ENCODE peak calls at places on chromosomes 2 and 18, in six cellular contexts. N is transverse colon; Y is substantia nigra; G is fibroblast of lung; B is cardiac muscle cell; L is CD4-positive, CD25-positive, alpha-beta regulatory T cell. Q is an unnamed sample.

GRCh38 chr2:46239175-46239846 is 57.9 kb upstream of the EPAS1 start:
- DNase-seq in N (no peak), Y (no peak), G (no peak), B (no peak), L (no peak), Q (no peak)

GRCh38 chr18:6331872-6332271 is 82.8 kb downstream of the L3MBTL4 start:
- DNase-seq in N (no peak), Y (no peak), G (no peak), B (no peak), L (no peak), Q (no peak)

GRCh38 chr18:3025544-3025943 is 12.6 kb upstream of the LPIN2 start:
- DNase-seq in N (no peak), Y (no peak), G (no peak), B (no peak), L (no peak), Q (no peak)

GRCh38 chr2:158845869-158846268 is 50.8 kb downstream of the DAPL1 start:
- DNase-seq in N (no peak), Y (no peak), G (no peak), B (no peak), L (no peak), Q (no peak)

GRCh38 chr2:38271697-38272096 is 105.4 kb downstream of the ATL2 start:
- DNase-seq in N (no peak), Y (no peak), G (no peak), B (no peak), L (no peak), Q (no peak)

GRCh38 chr18:79393181-79393598 is 2.5 kb upstream of the NFATC1 start:
- DNase-seq in N (no peak), Y (no peak), G (peak), B (no peak), L (no peak), Q (peak)

GRCh38 chr2:19876751-19877150 is 25.0 kb downstream of the TTC32 start:
- DNase-seq in N (no peak), Y (no peak), G (peak), B (no peak), L (no peak), Q (no peak)

GRCh38 chr2:195559431-195559914 is 97.6 kb upstream of the SLC39A10 start:
- DNase-seq in N (peak), Y (no peak), G (peak), B (no peak), L (peak), Q (no peak)

GRCh38 chr18:58535340-58536186 is 93.3 kb downstream of the ALPK2 start:
- DNase-seq in N (no peak), Y (no peak), G (no peak), B (no peak), L (peak), Q (peak)

GRCh38 chr2:160140001-160140400 is 60.1 kb downstream of the ITGB6 start:
- DNase-seq in N (no peak), Y (no peak), G (peak), B (no peak), L (no peak), Q (peak)

GRCh38 chr2:160140471-160140870 is 59.6 kb downstream of the ITGB6 start:
- DNase-seq in N (no peak), Y (no peak), G (peak), B (no peak), L (no peak), Q (no peak)

GRCh38 chr2:160142472-160142871 is 57.6 kb downstream of the ITGB6 start:
- DNase-seq in N (no peak), Y (no peak), G (no peak), B (no peak), L (no peak), Q (no peak)

GRCh38 chr2:160141944-160142343 is 58.1 kb downstream of the ITGB6 start:
- DNase-seq in N (no peak), Y (no peak), G (peak), B (no peak), L (no peak), Q (no peak)

DNA sequence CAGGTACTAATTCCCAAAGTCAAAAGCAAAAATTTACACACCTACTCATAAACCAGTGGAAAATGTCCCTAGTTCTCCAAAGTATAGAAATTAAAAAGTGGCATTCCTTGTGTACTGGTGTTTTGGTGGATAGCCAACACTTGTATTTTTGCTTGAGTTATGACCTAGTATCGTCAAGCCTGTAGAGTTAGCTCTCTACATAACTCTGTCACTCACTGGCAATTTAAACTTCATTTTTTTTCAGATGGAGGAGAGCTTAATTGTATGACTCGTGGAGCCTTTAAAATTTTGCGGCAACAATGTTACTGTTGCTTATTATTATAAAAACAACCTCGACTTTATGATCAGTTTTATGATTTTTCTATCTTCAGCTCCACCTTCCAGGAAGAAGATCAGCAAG is 58.7 kb downstream of the ITGB6 start:
- DNase-seq in N (no peak), Y (no peak), G (no peak), B (no peak), L (no peak), Q (peak)
- H3K27ac ChIP-seq in N (no peak), Y (no peak), G (no peak), B (no peak), L (no peak), Q (no peak)

DNA sequence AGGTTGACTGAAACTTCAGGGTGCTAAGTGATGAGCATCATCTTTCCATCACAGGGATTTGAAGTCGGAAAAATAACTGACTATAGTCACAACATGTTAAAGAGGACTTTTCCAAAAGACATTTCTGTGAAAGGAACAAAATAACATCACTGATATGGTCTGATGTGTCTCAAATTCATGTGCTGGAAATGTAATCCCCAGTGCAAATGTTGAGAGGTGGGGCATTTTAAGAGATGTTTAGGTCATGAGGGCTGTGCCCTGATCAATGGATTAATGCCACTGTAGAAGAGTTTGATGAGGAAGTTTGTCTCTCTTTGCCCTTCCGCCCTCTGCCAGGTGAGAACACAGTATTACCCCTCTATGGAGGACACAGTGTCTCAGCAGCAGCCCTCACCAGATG is 95.9 kb downstream of the INO80D start:
- DNase-seq in N (no peak), Y (no peak), G (no peak), B (no peak), L (no peak), Q (no peak)
- H3K27ac ChIP-seq in N (no peak), Y (no peak), G (no peak), B (no peak), L (no peak), Q (no peak)

GRCh38 chr2:161961046-161961445 is 113.0 kb downstream of the DPP4 start:
- DNase-seq in N (no peak), Y (no peak), G (no peak), B (no peak), L (no peak), Q (no peak)

GRCh38 chr2:161971532-161971931 is 102.5 kb downstream of the DPP4 start:
- DNase-seq in N (no peak), Y (no peak), G (no peak), B (no peak), L (no peak), Q (no peak)

GRCh38 chr2:161964070-161964645 is 109.9 kb downstream of the DPP4 start:
- DNase-seq in N (no peak), Y (no peak), G (no peak), B (no peak), L (no peak), Q (no peak)

GRCh38 chr2:161965994-161966393 is 108.0 kb downstream of the DPP4 start:
- DNase-seq in N (no peak), Y (no peak), G (peak), B (no peak), L (no peak), Q (no peak)
- H3K27ac ChIP-seq in N (no peak), Y (no peak), G (no peak), B (no peak), L (no peak), Q (no peak)

GRCh38 chr2:58425368-58425767 is 184.2 kb upstream of the FANCL start:
- DNase-seq in N (no peak), Y (no peak), G (no peak), B (no peak), L (no peak), Q (no peak)

GRCh38 chr2:58429285-58429874 is 188.3 kb upstream of the FANCL start:
- DNase-seq in N (no peak), Y (no peak), G (no peak), B (no peak), L (no peak), Q (no peak)

GRCh38 chr2:58427572-58428285 is 186.6 kb upstream of the FANCL start:
- DNase-seq in N (no peak), Y (no peak), G (peak), B (peak), L (no peak), Q (no peak)

GRCh38 chr2:58428286-58428552 is 187.1 kb upstream of the FANCL start:
- DNase-seq in N (no peak), Y (no peak), G (peak), B (no peak), L (no peak), Q (no peak)

GRCh38 chr2:58428553-58429284 is 187.6 kb upstream of the FANCL start:
- DNase-seq in N (no peak), Y (no peak), G (peak), B (peak), L (no peak), Q (peak)
- H3K27ac ChIP-seq in N (no peak), Y (peak), G (no peak), B (peak), L (no peak), Q (no peak)

GRCh38 chr2:177852389-177852788 is 220.2 kb downstream of the PDE11A start:
- DNase-seq in N (no peak), Y (no peak), G (no peak), B (no peak), L (no peak), Q (no peak)
- H3K27ac ChIP-seq in N (no peak), Y (no peak), G (no peak), B (peak), L (no peak), Q (no peak)

DNA sequence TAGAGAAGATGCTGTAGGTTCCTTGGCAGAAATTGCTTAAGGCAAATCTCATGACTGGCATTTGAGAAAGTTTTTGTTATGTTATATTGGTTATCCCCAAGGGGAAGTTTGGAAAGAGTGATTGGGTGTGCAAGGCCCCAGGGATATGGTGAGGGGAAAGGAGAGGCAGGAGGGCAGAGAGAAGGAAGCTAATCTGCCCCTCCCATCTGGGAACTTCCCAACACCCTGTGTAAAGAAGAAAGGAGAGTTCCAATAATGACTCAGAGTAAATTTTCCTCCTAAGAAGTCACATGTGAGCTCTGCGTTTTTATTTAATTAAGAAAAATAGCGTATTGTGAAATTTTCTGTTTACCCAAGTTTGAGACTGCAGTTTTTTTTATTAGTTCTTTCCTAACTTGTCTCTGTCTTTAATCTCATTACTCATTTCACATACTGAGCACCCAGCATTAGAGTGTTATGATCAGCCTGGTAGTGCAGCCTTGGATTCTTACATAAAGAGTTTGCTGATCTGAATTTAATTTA is 3.1 kb upstream of the KYNU start:
- DNase-seq in N (peak), Y (no peak), G (peak), B (no peak), L (no peak), Q (no peak)
- H3K27ac ChIP-seq in N (no peak), Y (no peak), G (peak), B (no peak), L (no peak), Q (peak)

GRCh38 chr2:70090706-70091334 is 3.5 kb downstream of the PCBP1 start:
- DNase-seq in N (no peak), Y (no peak), G (no peak), B (no peak), L (no peak), Q (no peak)
- H3K27ac ChIP-seq in N (peak), Y (peak), G (no peak), B (peak), L (peak), Q (peak)